ENCODE peak calls at places on chromosomes 3 and 15, in ten cellular contexts. One of them, this sample, is unnamed.

GRCh38 chr3:10855871-10856662 is 40.0 kb downstream of the SLC6A11 start:
- DNase-seq in activated T-cell treated with anti-CD3 and anti-CD28 coated beads for 1 hour: no peak
- DNase-seq in stimulated activated CD4-positive, alpha-beta T cell treated with anti-CD3 and anti-CD28 coated beads, TNF-alpha, amount 100 ng/mL, for 1 hour: no peak
- DNase-seq in left ventricle myocardium inferior: no peak
- DNase-seq in activated naive CD8-positive, alpha-beta T cell treated with anti-CD3 and anti-CD28 coated beads, Interleukin-2, amount 50 U/mL, for 24 hours: no peak
- DNase-seq in right cardiac atrium: no peak
- DNase-seq in NCI-H69: no peak
- DNase-seq in tibial artery: no peak
- DNase-seq in NCI-H1930: no peak
- DNase-seq in globus pallidus: no peak
- DNase-seq in this sample: no peak

GRCh38 chr3:184537885-184538599 is 23.5 kb upstream of the EPHB3 start:
- DNase-seq in activated naive CD8-positive, alpha-beta T cell treated with anti-CD3 and anti-CD28 coated beads, Interleukin-2, amount 50 U/mL, for 24 hours: no peak
- DNase-seq in activated T-cell treated with anti-CD3 and anti-CD28 coated beads for 1 hour: no peak
- DNase-seq in globus pallidus: no peak
- DNase-seq in left ventricle myocardium inferior: no peak
- DNase-seq in right cardiac atrium: no peak
- DNase-seq in NCI-H1930: no peak
- DNase-seq in tibial artery: no peak
- DNase-seq in NCI-H69: no peak
- DNase-seq in stimulated activated CD4-positive, alpha-beta T cell treated with anti-CD3 and anti-CD28 coated beads, TNF-alpha, amount 100 ng/mL, for 1 hour: no peak
- DNase-seq in this sample: no peak

GRCh38 chr3:12750658-12751071 is 8.4 kb downstream of the TMEM40 start:
- DNase-seq in globus pallidus: no peak
- DNase-seq in right cardiac atrium: no peak
- DNase-seq in activated naive CD8-positive, alpha-beta T cell treated with anti-CD3 and anti-CD28 coated beads, Interleukin-2, amount 50 U/mL, for 24 hours: peak
- DNase-seq in tibial artery: peak
- DNase-seq in left ventricle myocardium inferior: no peak
- DNase-seq in stimulated activated CD4-positive, alpha-beta T cell treated with anti-CD3 and anti-CD28 coated beads, TNF-alpha, amount 100 ng/mL, for 1 hour: no peak
- DNase-seq in NCI-H69: no peak
- DNase-seq in activated T-cell treated with anti-CD3 and anti-CD28 coated beads for 1 hour: no peak
- DNase-seq in NCI-H1930: no peak
- DNase-seq in this sample: peak

GRCh38 chr15:48800811-48801460 is 9.9 kb downstream of the CEP152 start:
- DNase-seq in NCI-H1930: no peak
- DNase-seq in activated naive CD8-positive, alpha-beta T cell treated with anti-CD3 and anti-CD28 coated beads, Interleukin-2, amount 50 U/mL, for 24 hours: no peak
- DNase-seq in NCI-H69: peak
- DNase-seq in right cardiac atrium: no peak
- DNase-seq in activated T-cell treated with anti-CD3 and anti-CD28 coated beads for 1 hour: no peak
- DNase-seq in left ventricle myocardium inferior: no peak
- DNase-seq in stimulated activated CD4-positive, alpha-beta T cell treated with anti-CD3 and anti-CD28 coated beads, TNF-alpha, amount 100 ng/mL, for 1 hour: no peak
- DNase-seq in globus pallidus: peak
- DNase-seq in tibial artery: no peak
- DNase-seq in this sample: no peak

GRCh38 chr3:195571361-195571760 is 12.4 kb downstream of the APOD start:
- DNase-seq in tibial artery: no peak
- DNase-seq in left ventricle myocardium inferior: no peak
- DNase-seq in globus pallidus: no peak
- DNase-seq in activated T-cell treated with anti-CD3 and anti-CD28 coated beads for 1 hour: no peak
- DNase-seq in right cardiac atrium: no peak
- DNase-seq in stimulated activated CD4-positive, alpha-beta T cell treated with anti-CD3 and anti-CD28 coated beads, TNF-alpha, amount 100 ng/mL, for 1 hour: no peak
- DNase-seq in activated naive CD8-positive, alpha-beta T cell treated with anti-CD3 and anti-CD28 coated beads, Interleukin-2, amount 50 U/mL, for 24 hours: no peak
- DNase-seq in NCI-H69: no peak
- DNase-seq in NCI-H1930: no peak
- DNase-seq in this sample: no peak

GRCh38 chr15:61724276-61724939 is 335.8 kb downstream of the VPS13C start:
- DNase-seq in globus pallidus: no peak
- DNase-seq in NCI-H69: no peak
- DNase-seq in NCI-H1930: no peak
- DNase-seq in right cardiac atrium: peak
- DNase-seq in stimulated activated CD4-positive, alpha-beta T cell treated with anti-CD3 and anti-CD28 coated beads, TNF-alpha, amount 100 ng/mL, for 1 hour: no peak
- DNase-seq in tibial artery: no peak
- DNase-seq in activated naive CD8-positive, alpha-beta T cell treated with anti-CD3 and anti-CD28 coated beads, Interleukin-2, amount 50 U/mL, for 24 hours: no peak
- DNase-seq in left ventricle myocardium inferior: no peak
- DNase-seq in activated T-cell treated with anti-CD3 and anti-CD28 coated beads for 1 hour: no peak
- DNase-seq in this sample: no peak

GRCh38 chr15:65377105-65377975 is 462 bp downstream of the IGDCC3 start:
- DNase-seq in right cardiac atrium: peak
- DNase-seq in stimulated activated CD4-positive, alpha-beta T cell treated with anti-CD3 and anti-CD28 coated beads, TNF-alpha, amount 100 ng/mL, for 1 hour: no peak
- DNase-seq in activated naive CD8-positive, alpha-beta T cell treated with anti-CD3 and anti-CD28 coated beads, Interleukin-2, amount 50 U/mL, for 24 hours: no peak
- DNase-seq in tibial artery: no peak
- DNase-seq in globus pallidus: peak
- DNase-seq in activated T-cell treated with anti-CD3 and anti-CD28 coated beads for 1 hour: no peak
- DNase-seq in left ventricle myocardium inferior: no peak
- DNase-seq in NCI-H1930: no peak
- DNase-seq in NCI-H69: peak
- DNase-seq in this sample: no peak

GRCh38 chr3:185728630-185729334 is 96.1 kb downstream of the IGF2BP2 start:
- DNase-seq in activated T-cell treated with anti-CD3 and anti-CD28 coated beads for 1 hour: no peak
- DNase-seq in right cardiac atrium: no peak
- DNase-seq in tibial artery: no peak
- DNase-seq in NCI-H69: peak
- DNase-seq in stimulated activated CD4-positive, alpha-beta T cell treated with anti-CD3 and anti-CD28 coated beads, TNF-alpha, amount 100 ng/mL, for 1 hour: no peak
- DNase-seq in left ventricle myocardium inferior: no peak
- DNase-seq in NCI-H1930: no peak
- DNase-seq in activated naive CD8-positive, alpha-beta T cell treated with anti-CD3 and anti-CD28 coated beads, Interleukin-2, amount 50 U/mL, for 24 hours: no peak
- DNase-seq in globus pallidus: no peak
- DNase-seq in this sample: no peak

GRCh38 chr3:58025824-58026579 is 17.8 kb downstream of the FLNB start:
- DNase-seq in right cardiac atrium: no peak
- DNase-seq in NCI-H1930: no peak
- DNase-seq in activated naive CD8-positive, alpha-beta T cell treated with anti-CD3 and anti-CD28 coated beads, Interleukin-2, amount 50 U/mL, for 24 hours: no peak
- DNase-seq in stimulated activated CD4-positive, alpha-beta T cell treated with anti-CD3 and anti-CD28 coated beads, TNF-alpha, amount 100 ng/mL, for 1 hour: no peak
- DNase-seq in activated T-cell treated with anti-CD3 and anti-CD28 coated beads for 1 hour: no peak
- DNase-seq in NCI-H69: peak
- DNase-seq in tibial artery: no peak
- DNase-seq in left ventricle myocardium inferior: no peak
- DNase-seq in globus pallidus: no peak
- DNase-seq in this sample: no peak

GRCh38 chr15:62125763-62126162 is 39.3 kb downstream of the C2CD4B start:
- DNase-seq in right cardiac atrium: no peak
- DNase-seq in NCI-H69: peak
- DNase-seq in globus pallidus: no peak
- DNase-seq in tibial artery: no peak
- DNase-seq in stimulated activated CD4-positive, alpha-beta T cell treated with anti-CD3 and anti-CD28 coated beads, TNF-alpha, amount 100 ng/mL, for 1 hour: no peak
- DNase-seq in activated naive CD8-positive, alpha-beta T cell treated with anti-CD3 and anti-CD28 coated beads, Interleukin-2, amount 50 U/mL, for 24 hours: no peak
- DNase-seq in activated T-cell treated with anti-CD3 and anti-CD28 coated beads for 1 hour: no peak
- DNase-seq in NCI-H1930: no peak
- DNase-seq in left ventricle myocardium inferior: no peak
- DNase-seq in this sample: no peak

GRCh38 chr3:183108002-183108449 is 8.7 kb upstream of the MCCC1 start:
- DNase-seq in activated T-cell treated with anti-CD3 and anti-CD28 coated beads for 1 hour: no peak
- DNase-seq in globus pallidus: no peak
- DNase-seq in NCI-H1930: no peak
- DNase-seq in NCI-H69: peak
- DNase-seq in tibial artery: no peak
- DNase-seq in right cardiac atrium: no peak
- DNase-seq in left ventricle myocardium inferior: no peak
- DNase-seq in stimulated activated CD4-positive, alpha-beta T cell treated with anti-CD3 and anti-CD28 coated beads, TNF-alpha, amount 100 ng/mL, for 1 hour: no peak
- DNase-seq in activated naive CD8-positive, alpha-beta T cell treated with anti-CD3 and anti-CD28 coated beads, Interleukin-2, amount 50 U/mL, for 24 hours: no peak
- DNase-seq in this sample: no peak

GRCh38 chr15:95032181-95032580 is 800.8 kb downstream of the MCTP2 start:
- DNase-seq in left ventricle myocardium inferior: no peak
- DNase-seq in NCI-H69: no peak
- DNase-seq in activated T-cell treated with anti-CD3 and anti-CD28 coated beads for 1 hour: no peak
- DNase-seq in stimulated activated CD4-positive, alpha-beta T cell treated with anti-CD3 and anti-CD28 coated beads, TNF-alpha, amount 100 ng/mL, for 1 hour: no peak
- DNase-seq in right cardiac atrium: no peak
- DNase-seq in tibial artery: no peak
- DNase-seq in NCI-H1930: no peak
- DNase-seq in globus pallidus: no peak
- DNase-seq in activated naive CD8-positive, alpha-beta T cell treated with anti-CD3 and anti-CD28 coated beads, Interleukin-2, amount 50 U/mL, for 24 hours: no peak
- DNase-seq in this sample: no peak

GRCh38 chr3:43214616-43215015 is 71.7 kb upstream of the SNRK start:
- DNase-seq in stimulated activated CD4-positive, alpha-beta T cell treated with anti-CD3 and anti-CD28 coated beads, TNF-alpha, amount 100 ng/mL, for 1 hour: no peak
- DNase-seq in right cardiac atrium: no peak
- DNase-seq in NCI-H69: no peak
- DNase-seq in activated naive CD8-positive, alpha-beta T cell treated with anti-CD3 and anti-CD28 coated beads, Interleukin-2, amount 50 U/mL, for 24 hours: no peak
- DNase-seq in globus pallidus: no peak
- DNase-seq in tibial artery: no peak
- DNase-seq in left ventricle myocardium inferior: no peak
- DNase-seq in activated T-cell treated with anti-CD3 and anti-CD28 coated beads for 1 hour: no peak
- DNase-seq in NCI-H1930: no peak
- DNase-seq in this sample: no peak

GRCh38 chr15:26214290-26214689 is 351.2 kb upstream of the ATP10A start:
- DNase-seq in stimulated activated CD4-positive, alpha-beta T cell treated with anti-CD3 and anti-CD28 coated beads, TNF-alpha, amount 100 ng/mL, for 1 hour: no peak
- DNase-seq in activated naive CD8-positive, alpha-beta T cell treated with anti-CD3 and anti-CD28 coated beads, Interleukin-2, amount 50 U/mL, for 24 hours: no peak
- DNase-seq in tibial artery: no peak
- DNase-seq in NCI-H69: no peak
- DNase-seq in left ventricle myocardium inferior: no peak
- DNase-seq in activated T-cell treated with anti-CD3 and anti-CD28 coated beads for 1 hour: no peak
- DNase-seq in NCI-H1930: no peak
- DNase-seq in right cardiac atrium: peak
- DNase-seq in globus pallidus: no peak
- DNase-seq in this sample: no peak

GRCh38 chr3:32347286-32348125 is 44.1 kb upstream of the CMTM7 start:
- DNase-seq in activated naive CD8-positive, alpha-beta T cell treated with anti-CD3 and anti-CD28 coated beads, Interleukin-2, amount 50 U/mL, for 24 hours: no peak
- DNase-seq in NCI-H1930: no peak
- DNase-seq in activated T-cell treated with anti-CD3 and anti-CD28 coated beads for 1 hour: no peak
- DNase-seq in right cardiac atrium: peak
- DNase-seq in left ventricle myocardium inferior: peak
- DNase-seq in NCI-H69: no peak
- DNase-seq in tibial artery: no peak
- DNase-seq in globus pallidus: no peak
- DNase-seq in stimulated activated CD4-positive, alpha-beta T cell treated with anti-CD3 and anti-CD28 coated beads, TNF-alpha, amount 100 ng/mL, for 1 hour: no peak
- DNase-seq in this sample: no peak

GRCh38 chr3:72523409-72524172 is 324.7 kb downstream of the SHQ1 start:
- DNase-seq in right cardiac atrium: peak
- DNase-seq in globus pallidus: peak
- DNase-seq in left ventricle myocardium inferior: peak
- DNase-seq in activated T-cell treated with anti-CD3 and anti-CD28 coated beads for 1 hour: no peak
- DNase-seq in activated naive CD8-positive, alpha-beta T cell treated with anti-CD3 and anti-CD28 coated beads, Interleukin-2, amount 50 U/mL, for 24 hours: peak
- DNase-seq in NCI-H69: peak
- DNase-seq in tibial artery: peak
- DNase-seq in stimulated activated CD4-positive, alpha-beta T cell treated with anti-CD3 and anti-CD28 coated beads, TNF-alpha, amount 100 ng/mL, for 1 hour: no peak
- DNase-seq in NCI-H1930: no peak
- DNase-seq in this sample: no peak

GRCh38 chr3:170128259-170128976 is 53.1 kb downstream of the PHC3 start:
- DNase-seq in activated T-cell treated with anti-CD3 and anti-CD28 coated beads for 1 hour: no peak
- DNase-seq in stimulated activated CD4-positive, alpha-beta T cell treated with anti-CD3 and anti-CD28 coated beads, TNF-alpha, amount 100 ng/mL, for 1 hour: no peak
- DNase-seq in activated naive CD8-positive, alpha-beta T cell treated with anti-CD3 and anti-CD28 coated beads, Interleukin-2, amount 50 U/mL, for 24 hours: no peak
- DNase-seq in NCI-H69: peak
- DNase-seq in left ventricle myocardium inferior: no peak
- DNase-seq in right cardiac atrium: no peak
- DNase-seq in tibial artery: no peak
- DNase-seq in NCI-H1930: no peak
- DNase-seq in globus pallidus: peak
- DNase-seq in this sample: no peak

GRCh38 chr3:79253704-79254103 is 514.1 kb downstream of the ROBO1 start:
- DNase-seq in left ventricle myocardium inferior: no peak
- DNase-seq in NCI-H69: no peak
- DNase-seq in globus pallidus: no peak
- DNase-seq in tibial artery: no peak
- DNase-seq in right cardiac atrium: no peak
- DNase-seq in activated T-cell treated with anti-CD3 and anti-CD28 coated beads for 1 hour: no peak
- DNase-seq in stimulated activated CD4-positive, alpha-beta T cell treated with anti-CD3 and anti-CD28 coated beads, TNF-alpha, amount 100 ng/mL, for 1 hour: no peak
- DNase-seq in NCI-H1930: no peak
- DNase-seq in activated naive CD8-positive, alpha-beta T cell treated with anti-CD3 and anti-CD28 coated beads, Interleukin-2, amount 50 U/mL, for 24 hours: no peak
- DNase-seq in this sample: no peak

GRCh38 chr15:92846716-92847115 is 53.4 kb upstream of the CHD2 start:
- DNase-seq in tibial artery: no peak
- DNase-seq in globus pallidus: no peak
- DNase-seq in right cardiac atrium: no peak
- DNase-seq in left ventricle myocardium inferior: no peak
- DNase-seq in activated T-cell treated with anti-CD3 and anti-CD28 coated beads for 1 hour: no peak
- DNase-seq in stimulated activated CD4-positive, alpha-beta T cell treated with anti-CD3 and anti-CD28 coated beads, TNF-alpha, amount 100 ng/mL, for 1 hour: no peak
- DNase-seq in NCI-H69: no peak
- DNase-seq in NCI-H1930: no peak
- DNase-seq in activated naive CD8-positive, alpha-beta T cell treated with anti-CD3 and anti-CD28 coated beads, Interleukin-2, amount 50 U/mL, for 24 hours: no peak
- DNase-seq in this sample: no peak

GRCh38 chr15:101145362-101145761 is 106.5 kb downstream of the CHSY1 start:
- DNase-seq in activated naive CD8-positive, alpha-beta T cell treated with anti-CD3 and anti-CD28 coated beads, Interleukin-2, amount 50 U/mL, for 24 hours: no peak
- DNase-seq in activated T-cell treated with anti-CD3 and anti-CD28 coated beads for 1 hour: no peak
- DNase-seq in NCI-H1930: no peak
- DNase-seq in globus pallidus: no peak
- DNase-seq in stimulated activated CD4-positive, alpha-beta T cell treated with anti-CD3 and anti-CD28 coated beads, TNF-alpha, amount 100 ng/mL, for 1 hour: no peak
- DNase-seq in right cardiac atrium: no peak
- DNase-seq in tibial artery: no peak
- DNase-seq in left ventricle myocardium inferior: no peak
- DNase-seq in NCI-H69: no peak
- DNase-seq in this sample: no peak

GRCh38 chr3:150308481-150308918 is 99.6 kb upstream of the TSC22D2 start:
- DNase-seq in left ventricle myocardium inferior: no peak
- DNase-seq in globus pallidus: no peak
- DNase-seq in activated naive CD8-positive, alpha-beta T cell treated with anti-CD3 and anti-CD28 coated beads, Interleukin-2, amount 50 U/mL, for 24 hours: no peak
- DNase-seq in tibial artery: no peak
- DNase-seq in stimulated activated CD4-positive, alpha-beta T cell treated with anti-CD3 and anti-CD28 coated beads, TNF-alpha, amount 100 ng/mL, for 1 hour: no peak
- DNase-seq in right cardiac atrium: no peak
- DNase-seq in activated T-cell treated with anti-CD3 and anti-CD28 coated beads for 1 hour: no peak
- DNase-seq in NCI-H1930: no peak
- DNase-seq in NCI-H69: no peak
- DNase-seq in this sample: no peak

GRCh38 chr3:37949866-37950265 is 40.7 kb upstream of the VILL start:
- DNase-seq in activated naive CD8-positive, alpha-beta T cell treated with anti-CD3 and anti-CD28 coated beads, Interleukin-2, amount 50 U/mL, for 24 hours: no peak
- DNase-seq in NCI-H1930: no peak
- DNase-seq in tibial artery: no peak
- DNase-seq in left ventricle myocardium inferior: no peak
- DNase-seq in activated T-cell treated with anti-CD3 and anti-CD28 coated beads for 1 hour: no peak
- DNase-seq in NCI-H69: no peak
- DNase-seq in globus pallidus: no peak
- DNase-seq in right cardiac atrium: no peak
- DNase-seq in stimulated activated CD4-positive, alpha-beta T cell treated with anti-CD3 and anti-CD28 coated beads, TNF-alpha, amount 100 ng/mL, for 1 hour: no peak
- DNase-seq in this sample: no peak

GRCh38 chr15:100094127-100094510 is 247.7 kb downstream of the ADAMTS17 start:
- DNase-seq in left ventricle myocardium inferior: no peak
- DNase-seq in activated naive CD8-positive, alpha-beta T cell treated with anti-CD3 and anti-CD28 coated beads, Interleukin-2, amount 50 U/mL, for 24 hours: no peak
- DNase-seq in stimulated activated CD4-positive, alpha-beta T cell treated with anti-CD3 and anti-CD28 coated beads, TNF-alpha, amount 100 ng/mL, for 1 hour: no peak
- DNase-seq in NCI-H69: no peak
- DNase-seq in right cardiac atrium: peak
- DNase-seq in globus pallidus: no peak
- DNase-seq in tibial artery: no peak
- DNase-seq in activated T-cell treated with anti-CD3 and anti-CD28 coated beads for 1 hour: no peak
- DNase-seq in NCI-H1930: no peak
- DNase-seq in this sample: no peak

GRCh38 chr3:15875016-15875689 is 77.4 kb upstream of the ANKRD28 start:
- DNase-seq in left ventricle myocardium inferior: no peak
- DNase-seq in activated T-cell treated with anti-CD3 and anti-CD28 coated beads for 1 hour: no peak
- DNase-seq in stimulated activated CD4-positive, alpha-beta T cell treated with anti-CD3 and anti-CD28 coated beads, TNF-alpha, amount 100 ng/mL, for 1 hour: no peak
- DNase-seq in right cardiac atrium: no peak
- DNase-seq in tibial artery: no peak
- DNase-seq in activated naive CD8-positive, alpha-beta T cell treated with anti-CD3 and anti-CD28 coated beads, Interleukin-2, amount 50 U/mL, for 24 hours: no peak
- DNase-seq in NCI-H1930: no peak
- DNase-seq in globus pallidus: no peak
- DNase-seq in NCI-H69: no peak
- DNase-seq in this sample: no peak

GRCh38 chr3:75192065-75192658 is 472.0 kb upstream of the FRG2C start:
- DNase-seq in NCI-H1930: no peak
- DNase-seq in NCI-H69: peak
- DNase-seq in tibial artery: no peak
- DNase-seq in right cardiac atrium: no peak
- DNase-seq in stimulated activated CD4-positive, alpha-beta T cell treated with anti-CD3 and anti-CD28 coated beads, TNF-alpha, amount 100 ng/mL, for 1 hour: peak
- DNase-seq in activated naive CD8-positive, alpha-beta T cell treated with anti-CD3 and anti-CD28 coated beads, Interleukin-2, amount 50 U/mL, for 24 hours: peak
- DNase-seq in activated T-cell treated with anti-CD3 and anti-CD28 coated beads for 1 hour: peak
- DNase-seq in left ventricle myocardium inferior: no peak
- DNase-seq in globus pallidus: peak
- DNase-seq in this sample: peak

GRCh38 chr3:189727898-189728297 is 96.7 kb downstream of the TP63 start:
- DNase-seq in NCI-H69: no peak
- DNase-seq in left ventricle myocardium inferior: no peak
- DNase-seq in activated T-cell treated with anti-CD3 and anti-CD28 coated beads for 1 hour: no peak
- DNase-seq in NCI-H1930: no peak
- DNase-seq in globus pallidus: no peak
- DNase-seq in stimulated activated CD4-positive, alpha-beta T cell treated with anti-CD3 and anti-CD28 coated beads, TNF-alpha, amount 100 ng/mL, for 1 hour: no peak
- DNase-seq in tibial artery: no peak
- DNase-seq in right cardiac atrium: no peak
- DNase-seq in activated naive CD8-positive, alpha-beta T cell treated with anti-CD3 and anti-CD28 coated beads, Interleukin-2, amount 50 U/mL, for 24 hours: no peak
- DNase-seq in this sample: no peak

GRCh38 chr3:134359121-134360010 is 14.9 kb downstream of the AMOTL2 start:
- DNase-seq in left ventricle myocardium inferior: peak
- DNase-seq in activated naive CD8-positive, alpha-beta T cell treated with anti-CD3 and anti-CD28 coated beads, Interleukin-2, amount 50 U/mL, for 24 hours: no peak
- DNase-seq in stimulated activated CD4-positive, alpha-beta T cell treated with anti-CD3 and anti-CD28 coated beads, TNF-alpha, amount 100 ng/mL, for 1 hour: no peak
- DNase-seq in NCI-H69: no peak
- DNase-seq in globus pallidus: no peak
- DNase-seq in tibial artery: no peak
- DNase-seq in activated T-cell treated with anti-CD3 and anti-CD28 coated beads for 1 hour: no peak
- DNase-seq in NCI-H1930: no peak
- DNase-seq in right cardiac atrium: peak
- DNase-seq in this sample: no peak

GRCh38 chr15:71781179-71781964 is 29.0 kb upstream of the NR2E3 start:
- DNase-seq in stimulated activated CD4-positive, alpha-beta T cell treated with anti-CD3 and anti-CD28 coated beads, TNF-alpha, amount 100 ng/mL, for 1 hour: no peak
- DNase-seq in right cardiac atrium: no peak
- DNase-seq in globus pallidus: no peak
- DNase-seq in activated T-cell treated with anti-CD3 and anti-CD28 coated beads for 1 hour: no peak
- DNase-seq in tibial artery: no peak
- DNase-seq in NCI-H69: no peak
- DNase-seq in activated naive CD8-positive, alpha-beta T cell treated with anti-CD3 and anti-CD28 coated beads, Interleukin-2, amount 50 U/mL, for 24 hours: no peak
- DNase-seq in left ventricle myocardium inferior: no peak
- DNase-seq in NCI-H1930: no peak
- DNase-seq in this sample: no peak